ENCODE peak calls at places on chromosomes 3 and 15, in five cellular contexts. One of them, this sample, is unnamed.

GRCh38 chr15:84992157-84992940 is 10.7 kb downstream of the PDE8A start:
- DNase-seq in NCI-H524 treated with DMSO at 0.1 percent for 48 hours: no peak
- DNase-seq in psoas muscle: no peak
- DNase-seq in left cardiac atrium: no peak
- DNase-seq in posterior cingulate gyrus: no peak
- DNase-seq in this sample: no peak

GRCh38 chr3:45640724-45641361 is 46.3 kb downstream of the LIMD1 start:
- DNase-seq in NCI-H524 treated with DMSO at 0.1 percent for 48 hours: no peak
- DNase-seq in psoas muscle: no peak
- DNase-seq in left cardiac atrium: no peak
- DNase-seq in posterior cingulate gyrus: no peak
- DNase-seq in this sample: no peak

GRCh38 chr3:159532577-159532976 is 456.1 kb upstream of the IL12A start:
- DNase-seq in NCI-H524 treated with DMSO at 0.1 percent for 48 hours: no peak
- DNase-seq in psoas muscle: no peak
- DNase-seq in left cardiac atrium: no peak
- DNase-seq in posterior cingulate gyrus: no peak
- DNase-seq in this sample: no peak

GRCh38 chr3:42936157-42936981 is 30.4 kb downstream of the ZNF662 start:
- DNase-seq in NCI-H524 treated with DMSO at 0.1 percent for 48 hours: peak
- DNase-seq in psoas muscle: peak
- DNase-seq in left cardiac atrium: peak
- DNase-seq in posterior cingulate gyrus: peak
- DNase-seq in this sample: peak

GRCh38 chr15:68820205-68820588 is 498 bp downstream of the ANP32A start:
- DNase-seq in NCI-H524 treated with DMSO at 0.1 percent for 48 hours: no peak
- DNase-seq in psoas muscle: peak
- DNase-seq in left cardiac atrium: peak
- DNase-seq in posterior cingulate gyrus: no peak
- DNase-seq in this sample: peak

GRCh38 chr3:193962986-193963683 is 172.8 kb upstream of the HES1 start:
- DNase-seq in NCI-H524 treated with DMSO at 0.1 percent for 48 hours: no peak
- DNase-seq in psoas muscle: no peak
- DNase-seq in left cardiac atrium: no peak
- DNase-seq in posterior cingulate gyrus: no peak
- DNase-seq in this sample: no peak

GRCh38 chr15:82808634-82809041 is 790 bp upstream of the WHAMM start:
- DNase-seq in NCI-H524 treated with DMSO at 0.1 percent for 48 hours: no peak
- DNase-seq in psoas muscle: no peak
- DNase-seq in left cardiac atrium: no peak
- DNase-seq in posterior cingulate gyrus: no peak
- DNase-seq in this sample: no peak

GRCh38 chr3:132554437-132554836 is 42.6 kb upstream of the ACKR4 start:
- DNase-seq in NCI-H524 treated with DMSO at 0.1 percent for 48 hours: no peak
- DNase-seq in psoas muscle: no peak
- DNase-seq in left cardiac atrium: no peak
- DNase-seq in posterior cingulate gyrus: no peak
- DNase-seq in this sample: peak

GRCh38 chr3:16130066-16130465 is 44.4 kb upstream of the GALNT15 start:
- DNase-seq in NCI-H524 treated with DMSO at 0.1 percent for 48 hours: no peak
- DNase-seq in psoas muscle: peak
- DNase-seq in left cardiac atrium: no peak
- DNase-seq in posterior cingulate gyrus: no peak
- DNase-seq in this sample: no peak

GRCh38 chr3:153245661-153246060 is 83.6 kb downstream of the RAP2B start:
- DNase-seq in NCI-H524 treated with DMSO at 0.1 percent for 48 hours: no peak
- DNase-seq in psoas muscle: no peak
- DNase-seq in left cardiac atrium: no peak
- DNase-seq in posterior cingulate gyrus: no peak
- DNase-seq in this sample: no peak

GRCh38 chr3:149610351-149611105 is 47.3 kb downstream of the WWTR1 start:
- DNase-seq in NCI-H524 treated with DMSO at 0.1 percent for 48 hours: no peak
- DNase-seq in psoas muscle: no peak
- DNase-seq in left cardiac atrium: no peak
- DNase-seq in posterior cingulate gyrus: peak
- DNase-seq in this sample: peak

GRCh38 chr3:14256561-14257342 is 78.1 kb downstream of the LSM3 start:
- DNase-seq in NCI-H524 treated with DMSO at 0.1 percent for 48 hours: no peak
- DNase-seq in psoas muscle: peak
- DNase-seq in left cardiac atrium: no peak
- DNase-seq in posterior cingulate gyrus: no peak
- DNase-seq in this sample: no peak

GRCh38 chr15:44489464-44489863 is 47.5 kb upstream of the EIF3J start:
- DNase-seq in NCI-H524 treated with DMSO at 0.1 percent for 48 hours: no peak
- DNase-seq in psoas muscle: no peak
- DNase-seq in left cardiac atrium: no peak
- DNase-seq in posterior cingulate gyrus: no peak
- DNase-seq in this sample: no peak

GRCh38 chr3:128459451-128459820 is 7.3 kb downstream of the DNAJB8 start:
- DNase-seq in NCI-H524 treated with DMSO at 0.1 percent for 48 hours: no peak
- DNase-seq in psoas muscle: no peak
- DNase-seq in left cardiac atrium: no peak
- DNase-seq in posterior cingulate gyrus: peak
- DNase-seq in this sample: no peak

GRCh38 chr15:57255751-57256150 is 120.6 kb upstream of the CGNL1 start:
- DNase-seq in NCI-H524 treated with DMSO at 0.1 percent for 48 hours: no peak
- DNase-seq in psoas muscle: no peak
- DNase-seq in left cardiac atrium: no peak
- DNase-seq in posterior cingulate gyrus: no peak
- DNase-seq in this sample: no peak

GRCh38 chr3:107366766-107367165 is 10.5 kb upstream of the CCDC54 start:
- DNase-seq in NCI-H524 treated with DMSO at 0.1 percent for 48 hours: no peak
- DNase-seq in psoas muscle: no peak
- DNase-seq in left cardiac atrium: no peak
- DNase-seq in posterior cingulate gyrus: no peak
- DNase-seq in this sample: no peak

GRCh38 chr3:99866167-99866810 is 48.6 kb downstream of the CMSS1 start:
- DNase-seq in NCI-H524 treated with DMSO at 0.1 percent for 48 hours: peak
- DNase-seq in psoas muscle: no peak
- DNase-seq in left cardiac atrium: no peak
- DNase-seq in posterior cingulate gyrus: no peak
- DNase-seq in this sample: no peak

GRCh38 chr3:133991209-133991608 is 38.5 kb downstream of the SLCO2A1 start:
- DNase-seq in NCI-H524 treated with DMSO at 0.1 percent for 48 hours: no peak
- DNase-seq in psoas muscle: no peak
- DNase-seq in left cardiac atrium: peak
- DNase-seq in posterior cingulate gyrus: no peak
- DNase-seq in this sample: no peak

GRCh38 chr15:40063563-40064011 is 24.6 kb upstream of the SRP14 start:
- DNase-seq in NCI-H524 treated with DMSO at 0.1 percent for 48 hours: no peak
- DNase-seq in psoas muscle: peak
- DNase-seq in left cardiac atrium: no peak
- DNase-seq in posterior cingulate gyrus: peak
- DNase-seq in this sample: no peak

GRCh38 chr3:53045107-53045783 is 628 bp downstream of the SFMBT1 start:
- DNase-seq in NCI-H524 treated with DMSO at 0.1 percent for 48 hours: no peak
- DNase-seq in psoas muscle: peak
- DNase-seq in left cardiac atrium: peak
- DNase-seq in posterior cingulate gyrus: no peak
- DNase-seq in this sample: peak

GRCh38 chr3:170137971-170138370 is 43.6 kb downstream of the PHC3 start:
- DNase-seq in NCI-H524 treated with DMSO at 0.1 percent for 48 hours: no peak
- DNase-seq in psoas muscle: no peak
- DNase-seq in left cardiac atrium: peak
- DNase-seq in posterior cingulate gyrus: no peak
- DNase-seq in this sample: no peak

This sample was measured in head of caudate nucleus.